ENCODE peak calls at places on chromosomes 1 and 21, in eight cellular contexts. K is pancreas, T is ovary, R is endodermal cell, I is transverse colon, L is HCT116, A is DND-41, F is SK-N-SH. W is an unnamed sample. For H3K4me1, the result is how much of the 10 kb centered on the place peaks cover.

GRCh38 chr21:29233611-29234540 is 64.8 kb upstream of the BACH1 start:
- DNase-seq in A (no peak), T (no peak), I (no peak), K (no peak), R (no peak), L (no peak), F (no peak), W (no peak)

GRCh38 chr1:8024329-8024728 is 1.8 kb downstream of the ERRFI1 start:
- DNase-seq in A (no peak), R (no peak), L (no peak), K (no peak), T (no peak), F (no peak), I (no peak), W (no peak)

GRCh38 chr1:119659628-119660027 is 11.6 kb upstream of the ZNF697 start:
- DNase-seq in K (no peak), I (peak), R (no peak), F (no peak), T (peak), A (no peak), L (no peak), W (peak)

GRCh38 chr1:110211503-110212164 is 1.5 kb downstream of the KCNC4 start:
- DNase-seq in A (no peak), T (peak), F (no peak), K (no peak), I (no peak), L (no peak), R (no peak), W (no peak)

GRCh38 chr1:59926381-59927243 is at the start of gene CYP2J2:
- DNase-seq in R (peak), T (peak), I (peak), L (peak), K (peak), A (no peak), F (peak), W (peak)

GRCh38 chr1:62687421-62687902 is 724 bp downstream of the DOCK7 start:
- DNase-seq in K (peak), F (peak), L (no peak), A (peak), I (no peak), R (peak), T (peak), W (peak)

GRCh38 chr1:169236143-169236542 is 129.7 kb downstream of the ATP1B1 start:
- DNase-seq in A (no peak), I (no peak), R (no peak), T (no peak), F (no peak), K (no peak), L (no peak), W (no peak)

GRCh38 chr1:33007190-33008050 is 29.3 kb downstream of the AK2 start:
- DNase-seq in A (no peak), I (peak), T (no peak), L (peak), K (peak), R (peak), F (peak), W (no peak)

GRCh38 chr1:225896937-225897549 is 8.1 kb upstream of the LEFTY1 start:
- DNase-seq in R (peak), L (peak), T (no peak), A (peak), K (peak), F (no peak), I (peak), W (no peak)

GRCh38 chr1:13619909-13620308 is 36.3 kb downstream of the PDPN start:
- DNase-seq in L (no peak), A (no peak), K (no peak), F (no peak), R (no peak), T (peak), I (no peak), W (no peak)

GRCh38 chr1:19387045-19387467 is 74.9 kb downstream of the SLC66A1 start:
- DNase-seq in T (no peak), R (no peak), A (no peak), F (no peak), L (no peak), K (no peak), I (peak), W (no peak)

GRCh38 chr21:42424848-42425602 is 21.3 kb downstream of the UBASH3A start:
- DNase-seq in A (peak), F (no peak), K (no peak), T (no peak), R (no peak), L (no peak), I (peak), W (no peak)

GRCh38 chr1:18452550-18452949 is 28.2 kb upstream of the KLHDC7A start:
- DNase-seq in R (peak), I (no peak), F (peak), A (peak), T (no peak), L (peak), K (no peak), W (no peak)

GRCh38 chr1:94962745-94963265 is 35.9 kb upstream of the CNN3 start:
- DNase-seq in R (no peak), T (peak), A (peak), K (no peak), L (no peak), I (peak), F (no peak), W (no peak)

GRCh38 chr1:108050134-108050533 is 85.2 kb upstream of the VAV3 start:
- DNase-seq in R (no peak), K (no peak), F (no peak), A (no peak), I (no peak), T (no peak), L (no peak), W (peak)

GRCh38 chr1:14781811-14782210 is 183.3 kb downstream of the KAZN start:
- DNase-seq in A (no peak), R (no peak), F (no peak), T (no peak), L (no peak), I (no peak), K (no peak), W (no peak)

GRCh38 chr1:54887665-54888071 is 673 bp upstream of the DHCR24 start:
- DNase-seq in L (no peak), T (peak), R (no peak), A (peak), K (no peak), F (peak), I (no peak), W (no peak)

GRCh38 chr1:67570473-67571143 is 114.4 kb upstream of the GADD45A start:
- DNase-seq in T (no peak), F (no peak), L (no peak), A (no peak), R (no peak), K (peak), I (no peak), W (no peak)

GRCh38 chr1:41583658-41584570 is 99.4 kb upstream of the EDN2 start:
- DNase-seq in F (no peak), I (no peak), R (peak), K (no peak), T (no peak), A (peak), L (no peak), W (no peak)

GRCh38 chr1:95503371-95504145 is 269.5 kb downstream of the RWDD3 start:
- DNase-seq in F (no peak), L (no peak), I (no peak), K (no peak), R (no peak), A (no peak), T (no peak), W (no peak)

GRCh38 chr1:117821782-117822447 is 107.5 kb downstream of the GDAP2 start:
- DNase-seq in L (peak), A (peak), K (no peak), F (no peak), R (no peak), T (no peak), I (peak), W (no peak)

GRCh38 chr1:178011864-178012476 is 42.1 kb upstream of the SEC16B start:
- DNase-seq in R (no peak), L (no peak), F (no peak), T (no peak), K (no peak), I (no peak), A (no peak), W (no peak)

GRCh38 chr1:160427625-160428024 is 27.3 kb downstream of the VANGL2 start:
- DNase-seq in L (no peak), K (no peak), A (no peak), I (no peak), R (no peak), T (no peak), F (no peak), W (no peak)

GRCh38 chr1:17665054-17665453 is 90.1 kb upstream of the ACTL8 start:
- DNase-seq in L (no peak), T (no peak), K (peak), F (no peak), A (no peak), R (no peak), I (no peak), W (no peak)

GRCh38 chr1:225280563-225280962 is 147.3 kb downstream of the LBR start:
- DNase-seq in F (no peak), L (no peak), K (no peak), R (no peak), I (no peak), T (no peak), A (no peak), W (no peak)

GRCh38 chr1:243883551-243883950 is 33.5 kb upstream of the AKT3 start:
- DNase-seq in K (no peak), F (no peak), R (no peak), A (no peak), L (no peak), I (no peak), T (no peak), W (no peak)

GRCh38 chr1:16235347-16235746 is 1.6 kb downstream of the CPLANE2 start:
- DNase-seq in A (no peak), I (no peak), F (no peak), T (no peak), L (no peak), R (no peak), K (no peak), W (no peak)

GRCh38 chr21:28135646-28136045 is 857.0 kb downstream of the LTN1 start:
- DNase-seq in L (no peak), T (no peak), K (no peak), F (no peak), R (no peak), I (no peak), A (no peak), W (no peak)

GRCh38 chr21:34807881-34808568 is 139.2 kb downstream of the CLIC6 start:
- DNase-seq in I (no peak), F (no peak), K (no peak), A (no peak), R (no peak), T (no peak), L (peak), W (no peak)
- H3K4me1 ChIP-seq in I (under half), F (under half), K (under half), A (under half), R (under half), T (under half), L (half or more), W (under half)

GRCh38 chr1:9291914-9292360 is 757 bp upstream of the SPSB1 start:
- DNase-seq in K (peak), F (peak), R (peak), L (no peak), T (peak), A (no peak), I (peak), W (peak)
- H3K4me1 ChIP-seq in K (under half), F (under half), R (under half), L (under half), T (under half), A (half or more), I (under half), W (half or more)

GRCh38 chr1:172704446-172705176 is 45.7 kb downstream of the FASLG start:
- DNase-seq in I (no peak), A (peak), T (no peak), K (no peak), R (no peak), L (no peak), F (no peak), W (no peak)

GRCh38 chr1:172699111-172699510 is 40.2 kb downstream of the FASLG start:
- DNase-seq in I (peak), K (no peak), L (no peak), F (no peak), T (no peak), R (no peak), A (peak), W (no peak)

GRCh38 chr1:172708452-172708851 is 49.5 kb downstream of the FASLG start:
- DNase-seq in A (peak), K (no peak), F (no peak), I (no peak), L (no peak), R (no peak), T (no peak), W (no peak)

GRCh38 chr1:172699695-172700094 is 40.8 kb downstream of the FASLG start:
- DNase-seq in I (no peak), K (no peak), A (no peak), T (no peak), L (no peak), F (no peak), R (no peak), W (no peak)

GRCh38 chr1:172704003-172704402 is 45.1 kb downstream of the FASLG start:
- DNase-seq in F (no peak), I (peak), A (peak), T (no peak), L (no peak), K (no peak), R (no peak), W (no peak)
- H3K4me1 ChIP-seq in F (under half), I (under half), A (half or more), T (under half), L (under half), K (under half), R (under half), W (under half)

DNA sequence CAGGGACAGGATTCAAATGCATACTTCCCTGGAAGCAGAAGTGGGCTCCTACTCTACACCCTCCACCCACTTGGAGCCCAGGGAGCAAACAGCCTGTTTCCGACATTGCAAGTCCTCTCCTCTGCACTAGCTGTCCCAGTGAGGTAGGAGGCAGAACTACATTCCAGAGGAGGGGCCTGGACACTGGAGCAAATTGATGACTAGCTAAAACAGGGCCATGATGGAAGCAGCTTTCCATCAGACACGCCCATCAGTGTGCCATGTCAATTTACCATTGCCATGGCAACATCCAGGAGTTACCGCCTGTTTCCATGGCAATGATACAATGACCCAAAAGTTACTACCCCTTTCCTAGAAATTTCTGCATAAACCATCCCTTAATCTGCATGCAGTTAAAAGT is 647.0 kb downstream of the PTPRU start:
- DNase-seq in K (no peak), L (no peak), A (no peak), F (no peak), I (no peak), T (no peak), R (no peak), W (no peak)
- H3K4me1 ChIP-seq in K (under half), L (under half), A (under half), F (under half), I (under half), T (under half), R (under half), W (under half)

GRCh38 chr1:228154685-228155571 is 5.2 kb downstream of the GJC2 start:
- DNase-seq in L (no peak), A (no peak), F (no peak), T (peak), R (no peak), I (no peak), K (no peak), W (peak)
- H3K4me1 ChIP-seq in L (under half), A (under half), F (under half), T (under half), R (under half), I (under half), K (under half), W (under half)

GRCh38 chr1:2858676-2859075 is 57.2 kb upstream of the TTC34 start:
- DNase-seq in T (no peak), R (no peak), F (no peak), L (no peak), K (no peak), I (no peak), A (no peak), W (no peak)

GRCh38 chr1:2857521-2857920 is 56.0 kb upstream of the TTC34 start:
- DNase-seq in T (no peak), I (no peak), R (no peak), K (no peak), A (no peak), F (no peak), L (no peak), W (no peak)

GRCh38 chr1:2859881-2860430 is 58.5 kb upstream of the TTC34 start:
- DNase-seq in I (no peak), L (no peak), R (no peak), A (no peak), K (no peak), T (no peak), F (no peak), W (no peak)

GRCh38 chr1:2860476-2861142 is 59.1 kb upstream of the TTC34 start:
- DNase-seq in K (no peak), T (no peak), I (no peak), R (no peak), A (no peak), F (no peak), L (no peak), W (no peak)

GRCh38 chr1:2859219-2859880 is 57.9 kb upstream of the TTC34 start:
- DNase-seq in L (no peak), K (no peak), F (no peak), R (no peak), T (no peak), I (no peak), A (no peak), W (no peak)
- H3K4me1 ChIP-seq in L (under half), K (under half), F (under half), R (under half), T (under half), I (under half), A (under half), W (under half)

W was measured in left ventricle myocardium inferior.